ENCODE peak calls at places on chromosome 19, in four cellular contexts. One of them, this sample, is unnamed.

GRCh38 chr19:48351341-48351752 is 12.4 kb downstream of the TMEM143 start:
- DNase-seq in GM12878: no peak
- DNase-seq in HL-60: peak
- DNase-seq in K562: peak
- DNase-seq in this sample: peak

GRCh38 chr19:6536138-6536671 is 5.4 kb downstream of the TNFSF9 start:
- DNase-seq in HL-60: peak
- DNase-seq in K562: peak
- DNase-seq in GM12878: peak
- DNase-seq in this sample: peak

GRCh38 chr19:29983568-29983967 is 41.5 kb downstream of the URI1 start:
- DNase-seq in GM12878: no peak
- DNase-seq in K562: no peak
- DNase-seq in HL-60: no peak
- DNase-seq in this sample: no peak

GRCh38 chr19:58328999-58329398 is 2.2 kb downstream of the ZSCAN22 start:
- DNase-seq in HL-60: peak
- DNase-seq in GM12878: no peak
- DNase-seq in K562: peak
- DNase-seq in this sample: no peak

GRCh38 chr19:14405380-14405757 is 13.8 kb downstream of the DDX39A start:
- DNase-seq in GM12878: no peak
- DNase-seq in K562: peak
- DNase-seq in HL-60: no peak
- DNase-seq in this sample: no peak

GRCh38 chr19:48728882-48729645 is 9.5 kb upstream of the MAMSTR start:
- DNase-seq in HL-60: no peak
- DNase-seq in K562: no peak
- DNase-seq in GM12878: no peak
- DNase-seq in this sample: no peak

GRCh38 chr19:49390978-49391304 is 2.9 kb downstream of the KASH5 start:
- DNase-seq in HL-60: no peak
- DNase-seq in K562: no peak
- DNase-seq in GM12878: no peak
- DNase-seq in this sample: no peak

GRCh38 chr19:28596561-28597071 is 616.3 kb downstream of the UQCRFS1 start:
- DNase-seq in HL-60: no peak
- DNase-seq in K562: no peak
- DNase-seq in GM12878: no peak
- DNase-seq in this sample: no peak

GRCh38 chr19:4523306-4524110 is 5.2 kb upstream of the PLIN4 start:
- DNase-seq in K562: peak
- DNase-seq in GM12878: no peak
- DNase-seq in HL-60: peak
- DNase-seq in this sample: no peak

GRCh38 chr19:18020212-18021067 is 12.5 kb downstream of the ARRDC2 start:
- DNase-seq in HL-60: no peak
- DNase-seq in K562: peak
- DNase-seq in GM12878: no peak
- DNase-seq in this sample: no peak

GRCh38 chr19:17803264-17803896 is 8.4 kb downstream of the B3GNT3 start:
- DNase-seq in GM12878: no peak
- DNase-seq in K562: no peak
- DNase-seq in HL-60: peak
- DNase-seq in this sample: no peak

GRCh38 chr19:51024924-51025323 is 1.5 kb downstream of the KLK11 start:
- DNase-seq in HL-60: no peak
- DNase-seq in K562: no peak
- DNase-seq in GM12878: no peak
- DNase-seq in this sample: no peak

GRCh38 chr19:27746691-27747380 is 1466.1 kb downstream of the UQCRFS1 start:
- DNase-seq in HL-60: no peak
- DNase-seq in K562: peak
- DNase-seq in GM12878: no peak
- DNase-seq in this sample: peak

GRCh38 chr19:46878613-46879375 is 18.0 kb downstream of the ARHGAP35 start:
- DNase-seq in K562: no peak
- DNase-seq in GM12878: no peak
- DNase-seq in HL-60: no peak
- DNase-seq in this sample: no peak

DNA sequence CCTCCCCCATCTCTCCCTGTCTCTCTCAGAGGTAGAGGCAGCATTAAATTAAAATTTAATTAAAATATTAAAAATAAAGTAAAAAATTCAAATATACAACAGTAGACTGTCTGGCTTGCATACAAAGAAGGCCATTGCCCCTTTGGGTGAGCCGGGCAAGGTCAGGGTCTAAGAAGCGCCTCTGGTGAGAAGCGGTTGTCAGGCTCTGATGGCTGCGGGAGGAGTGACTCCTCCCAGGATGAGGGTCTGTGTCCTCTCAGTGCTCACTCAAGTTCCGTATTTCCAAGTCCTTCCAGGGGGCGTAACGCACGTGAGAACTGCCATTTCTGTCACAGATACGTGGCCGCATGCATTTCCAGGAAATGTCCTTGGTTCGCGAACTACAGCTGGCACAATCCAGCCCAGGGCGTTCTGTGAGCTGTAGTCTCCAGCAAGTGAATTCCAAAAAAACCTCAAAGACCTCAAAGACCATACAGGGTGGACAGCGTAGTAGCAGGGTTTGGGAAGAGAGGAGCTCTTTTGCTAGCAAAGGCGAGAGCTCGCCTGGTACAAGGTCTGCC is 697 bp upstream of the ZNF181 start:
- DNase-seq in HL-60: peak
- DNase-seq in GM12878: no peak
- DNase-seq in K562: peak
- DNase-seq in this sample: no peak
- TF ChIP-seq SPI1 in HL-60: no peak
- TF ChIP-seq SPI1 in GM12878: no peak
- TF ChIP-seq SPI1 in K562: no peak
- TF ChIP-seq SPI1 in this sample: no peak

GRCh38 chr19:44614313-44614712 is 950 bp downstream of the IGSF23 start:
- DNase-seq in HL-60: no peak
- DNase-seq in K562: no peak
- DNase-seq in GM12878: no peak
- DNase-seq in this sample: no peak

GRCh38 chr19:44608391-44608821 is 5.0 kb upstream of the IGSF23 start:
- DNase-seq in GM12878: no peak
- DNase-seq in K562: no peak
- DNase-seq in HL-60: no peak
- DNase-seq in this sample: no peak

GRCh38 chr19:44613295-44614168 is at the start of gene IGSF23:
- DNase-seq in HL-60: no peak
- DNase-seq in K562: no peak
- DNase-seq in GM12878: no peak
- DNase-seq in this sample: no peak

GRCh38 chr19:44609219-44609618 is 4.1 kb upstream of the IGSF23 start:
- DNase-seq in K562: no peak
- DNase-seq in HL-60: no peak
- DNase-seq in GM12878: no peak
- DNase-seq in this sample: no peak

GRCh38 chr19:44611812-44612295 is 1.5 kb upstream of the IGSF23 start:
- DNase-seq in GM12878: no peak
- DNase-seq in HL-60: no peak
- DNase-seq in K562: no peak
- DNase-seq in this sample: no peak
- TF ChIP-seq SPI1 in GM12878: no peak
- TF ChIP-seq SPI1 in HL-60: no peak
- TF ChIP-seq SPI1 in K562: no peak
- TF ChIP-seq SPI1 in this sample: no peak

GRCh38 chr19:7799640-7800355 is 30.2 kb upstream of the EVI5L start:
- DNase-seq in K562: peak
- DNase-seq in HL-60: peak
- DNase-seq in GM12878: no peak
- DNase-seq in this sample: no peak
- TF ChIP-seq SPI1 in K562: no peak
- TF ChIP-seq SPI1 in HL-60: no peak
- TF ChIP-seq SPI1 in GM12878: no peak
- TF ChIP-seq SPI1 in this sample: no peak

GRCh38 chr19:34305221-34306058 is 51.1 kb downstream of the GARRE1 start:
- DNase-seq in K562: no peak
- DNase-seq in HL-60: no peak
- DNase-seq in GM12878: no peak
- DNase-seq in this sample: no peak
- TF ChIP-seq SPI1 in K562: no peak
- TF ChIP-seq SPI1 in HL-60: no peak
- TF ChIP-seq SPI1 in GM12878: no peak
- TF ChIP-seq SPI1 in this sample: no peak

DNA sequence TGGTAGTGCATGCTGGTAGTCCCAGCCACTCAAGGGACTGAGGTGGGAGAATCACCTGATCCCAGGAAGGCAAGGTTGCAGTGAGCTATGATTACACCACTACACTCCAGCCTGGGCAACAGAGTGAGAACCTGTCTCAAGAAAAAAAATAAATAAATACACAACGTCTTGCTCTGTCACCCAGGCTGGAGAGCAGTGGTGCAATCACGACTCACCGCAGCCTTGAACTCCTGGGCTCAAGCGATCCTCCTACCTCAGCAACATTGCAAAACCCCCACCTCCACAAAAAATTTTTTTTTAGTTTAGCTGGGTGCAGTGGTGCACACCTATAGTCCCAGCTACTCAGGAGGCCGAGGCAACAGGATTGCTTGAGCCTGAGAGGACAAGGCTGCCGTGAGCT is 8.8 kb downstream of the TPM4 start:
- DNase-seq in K562: no peak
- DNase-seq in GM12878: no peak
- DNase-seq in HL-60: peak
- DNase-seq in this sample: no peak
- TF ChIP-seq SPI1 in K562: no peak
- TF ChIP-seq SPI1 in GM12878: no peak
- TF ChIP-seq SPI1 in HL-60: no peak
- TF ChIP-seq SPI1 in this sample: no peak

GRCh38 chr19:34355201-34355600 is 9.8 kb upstream of the GPI start:
- DNase-seq in K562: no peak
- DNase-seq in HL-60: no peak
- DNase-seq in GM12878: no peak
- DNase-seq in this sample: no peak

GRCh38 chr19:34350161-34350561 is 14.8 kb upstream of the GPI start:
- DNase-seq in GM12878: no peak
- DNase-seq in HL-60: no peak
- DNase-seq in K562: no peak
- DNase-seq in this sample: peak

GRCh38 chr19:34351382-34351802 is 13.6 kb upstream of the GPI start:
- DNase-seq in GM12878: peak
- DNase-seq in HL-60: no peak
- DNase-seq in K562: no peak
- DNase-seq in this sample: no peak

GRCh38 chr19:34356875-34357274 is 8.1 kb upstream of the GPI start:
- DNase-seq in GM12878: no peak
- DNase-seq in K562: no peak
- DNase-seq in HL-60: no peak
- DNase-seq in this sample: no peak

GRCh38 chr19:34353546-34353945 is 11.4 kb upstream of the GPI start:
- DNase-seq in K562: no peak
- DNase-seq in GM12878: no peak
- DNase-seq in HL-60: no peak
- DNase-seq in this sample: no peak
- TF ChIP-seq SPI1 in K562: no peak
- TF ChIP-seq SPI1 in GM12878: no peak
- TF ChIP-seq SPI1 in HL-60: no peak
- TF ChIP-seq SPI1 in this sample: no peak

GRCh38 chr19:38425810-38426466 is at the start of gene RASGRP4:
- DNase-seq in K562: peak
- DNase-seq in HL-60: peak
- DNase-seq in GM12878: no peak
- DNase-seq in this sample: peak
- TF ChIP-seq SPI1 in K562: peak
- TF ChIP-seq SPI1 in HL-60: peak
- TF ChIP-seq SPI1 in GM12878: peak
- TF ChIP-seq SPI1 in this sample: peak

GRCh38 chr19:35011091-35011689 is 11.1 kb downstream of the GRAMD1A start:
- DNase-seq in HL-60: peak
- DNase-seq in K562: no peak
- DNase-seq in GM12878: no peak
- DNase-seq in this sample: no peak

GRCh38 chr19:35009424-35010415 is 9.6 kb downstream of the GRAMD1A start:
- DNase-seq in HL-60: no peak
- DNase-seq in K562: no peak
- DNase-seq in GM12878: no peak
- DNase-seq in this sample: no peak

GRCh38 chr19:35013047-35013819 is 13.1 kb downstream of the GRAMD1A start:
- DNase-seq in HL-60: peak
- DNase-seq in GM12878: no peak
- DNase-seq in K562: peak
- DNase-seq in this sample: peak

GRCh38 chr19:35013820-35014754 is 14.0 kb downstream of the GRAMD1A start:
- DNase-seq in GM12878: no peak
- DNase-seq in K562: no peak
- DNase-seq in HL-60: peak
- DNase-seq in this sample: no peak

GRCh38 chr19:35011737-35012682 is 11.9 kb downstream of the GRAMD1A start:
- DNase-seq in HL-60: no peak
- DNase-seq in GM12878: no peak
- DNase-seq in K562: no peak
- DNase-seq in this sample: no peak
- TF ChIP-seq SPI1 in HL-60: no peak
- TF ChIP-seq SPI1 in GM12878: no peak
- TF ChIP-seq SPI1 in K562: no peak
- TF ChIP-seq SPI1 in this sample: no peak

DNA sequence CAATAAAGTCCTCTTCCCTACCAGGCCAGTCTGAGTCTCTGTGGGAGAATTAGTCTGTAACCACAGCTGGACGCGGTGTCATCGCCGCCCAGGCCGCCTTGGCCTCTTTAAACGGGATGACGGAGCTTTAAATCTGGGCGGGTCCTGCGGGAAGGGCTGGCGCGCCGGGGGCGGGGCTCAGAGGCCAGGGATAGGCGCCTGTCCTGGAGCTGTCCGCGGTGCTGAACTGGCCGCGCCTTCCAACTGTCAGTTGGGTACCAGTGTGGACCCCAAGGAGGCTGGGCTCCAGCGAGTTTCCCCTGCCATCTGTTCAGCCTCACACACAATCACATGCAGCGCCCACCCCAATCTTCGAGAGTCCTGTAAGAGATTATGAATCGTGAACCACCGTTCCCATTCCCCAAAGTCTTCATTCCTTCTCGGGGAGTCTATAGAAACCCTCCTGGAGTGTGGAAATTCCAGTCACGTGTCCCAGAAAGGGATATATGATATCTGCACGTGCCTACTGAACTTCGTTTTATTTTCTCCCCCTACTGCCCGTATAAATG is 11.5 kb downstream of the APLP1 start:
- DNase-seq in HL-60: peak
- DNase-seq in GM12878: no peak
- DNase-seq in K562: peak
- DNase-seq in this sample: peak
- TF ChIP-seq SPI1 in HL-60: no peak
- TF ChIP-seq SPI1 in GM12878: no peak
- TF ChIP-seq SPI1 in K562: no peak
- TF ChIP-seq SPI1 in this sample: no peak

DNA sequence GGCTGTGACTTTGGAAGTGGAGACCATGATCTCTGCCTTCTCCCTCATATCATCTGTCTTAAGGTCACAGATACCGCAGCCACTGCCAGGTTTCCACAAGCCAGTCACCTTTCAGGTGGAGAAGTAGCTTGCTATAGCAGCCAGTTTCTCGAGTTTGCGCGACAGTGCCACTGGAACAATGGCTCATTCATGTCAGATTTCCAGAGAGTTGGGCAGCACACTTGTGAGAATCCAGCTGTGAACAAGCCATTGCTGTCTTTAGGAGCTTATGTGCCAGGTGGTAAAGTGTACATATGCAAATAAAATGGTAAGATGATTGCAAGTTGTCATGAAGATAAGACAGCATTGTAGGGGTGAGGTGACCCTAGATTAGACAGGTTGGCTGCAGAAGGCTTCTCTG is 22.3 kb downstream of the GARRE1 start:
- DNase-seq in K562: no peak
- DNase-seq in HL-60: no peak
- DNase-seq in GM12878: no peak
- DNase-seq in this sample: no peak
- TF ChIP-seq SPI1 in K562: no peak
- TF ChIP-seq SPI1 in HL-60: no peak
- TF ChIP-seq SPI1 in GM12878: no peak
- TF ChIP-seq SPI1 in this sample: no peak

This sample was measured in GM12891.